ENCODE peak calls at places on chromosome 21, in eight cellular contexts. One of them, this sample, is unnamed.

GRCh38 chr21:44730028-44730395 is 18.6 kb upstream of the TSPEAR start:
- DNase-seq in H54: no peak
- DNase-seq in GM23338: no peak
- DNase-seq in pancreas: no peak
- DNase-seq in lung: no peak
- DNase-seq in posterior vena cava: peak
- DNase-seq in foreskin fibroblast: no peak
- DNase-seq in cerebellar cortex: no peak
- DNase-seq in this sample: no peak

GRCh38 chr21:34367320-34367935 is 3.6 kb downstream of the KCNE2 start:
- DNase-seq in H54: peak
- DNase-seq in GM23338: peak
- DNase-seq in pancreas: no peak
- DNase-seq in lung: no peak
- DNase-seq in posterior vena cava: no peak
- DNase-seq in foreskin fibroblast: peak
- DNase-seq in cerebellar cortex: peak
- DNase-seq in this sample: peak

GRCh38 chr21:34865922-34866271 is 183.2 kb downstream of the RUNX1 start:
- DNase-seq in H54: no peak
- DNase-seq in GM23338: peak
- DNase-seq in pancreas: no peak
- DNase-seq in lung: no peak
- DNase-seq in posterior vena cava: no peak
- DNase-seq in foreskin fibroblast: no peak
- DNase-seq in cerebellar cortex: no peak
- DNase-seq in this sample: no peak

GRCh38 chr21:45542242-45542666 is at the start of gene SLC19A1:
- DNase-seq in H54: peak
- DNase-seq in GM23338: peak
- DNase-seq in pancreas: peak
- DNase-seq in lung: peak
- DNase-seq in posterior vena cava: peak
- DNase-seq in foreskin fibroblast: peak
- DNase-seq in cerebellar cortex: peak
- DNase-seq in this sample: no peak

GRCh38 chr21:15592271-15592860 is 137.4 kb upstream of the USP25 start:
- DNase-seq in H54: peak
- DNase-seq in GM23338: peak
- DNase-seq in pancreas: no peak
- DNase-seq in lung: no peak
- DNase-seq in posterior vena cava: no peak
- DNase-seq in foreskin fibroblast: peak
- DNase-seq in cerebellar cortex: peak
- DNase-seq in this sample: peak

GRCh38 chr21:42429856-42430255 is 26.2 kb downstream of the UBASH3A start:
- DNase-seq in H54: no peak
- DNase-seq in GM23338: peak
- DNase-seq in pancreas: no peak
- DNase-seq in lung: no peak
- DNase-seq in posterior vena cava: peak
- DNase-seq in foreskin fibroblast: no peak
- DNase-seq in cerebellar cortex: no peak
- DNase-seq in this sample: no peak

GRCh38 chr21:41254090-41254700 is 62.4 kb upstream of the FAM3B start:
- DNase-seq in H54: no peak
- DNase-seq in GM23338: no peak
- DNase-seq in pancreas: no peak
- DNase-seq in lung: no peak
- DNase-seq in posterior vena cava: no peak
- DNase-seq in foreskin fibroblast: no peak
- DNase-seq in cerebellar cortex: no peak
- DNase-seq in this sample: no peak

GRCh38 chr21:8991968-8992621 is 1529.3 kb upstream of the TPTE start:
- DNase-seq in H54: no peak
- DNase-seq in GM23338: no peak
- DNase-seq in pancreas: no peak
- DNase-seq in lung: no peak
- DNase-seq in posterior vena cava: peak
- DNase-seq in foreskin fibroblast: no peak
- DNase-seq in cerebellar cortex: peak
- DNase-seq in this sample: no peak

GRCh38 chr21:14989359-14989758 is 75.4 kb downstream of the NRIP1 start:
- DNase-seq in H54: no peak
- DNase-seq in GM23338: no peak
- DNase-seq in pancreas: no peak
- DNase-seq in lung: no peak
- DNase-seq in posterior vena cava: no peak
- DNase-seq in foreskin fibroblast: peak
- DNase-seq in cerebellar cortex: peak
- DNase-seq in this sample: peak

GRCh38 chr21:44370027-44370735 is 16.8 kb downstream of the TRPM2 start:
- DNase-seq in H54: peak
- DNase-seq in GM23338: peak
- DNase-seq in pancreas: no peak
- DNase-seq in lung: no peak
- DNase-seq in posterior vena cava: peak
- DNase-seq in foreskin fibroblast: peak
- DNase-seq in cerebellar cortex: no peak
- DNase-seq in this sample: no peak

GRCh38 chr21:35796834-35797233 is 263.5 kb downstream of the SETD4 start:
- DNase-seq in H54: no peak
- DNase-seq in GM23338: no peak
- DNase-seq in pancreas: no peak
- DNase-seq in lung: no peak
- DNase-seq in posterior vena cava: no peak
- DNase-seq in foreskin fibroblast: peak
- DNase-seq in cerebellar cortex: no peak
- DNase-seq in this sample: no peak

GRCh38 chr21:42238185-42238934 is 19.4 kb downstream of the ABCG1 start:
- DNase-seq in H54: no peak
- DNase-seq in GM23338: no peak
- DNase-seq in pancreas: no peak
- DNase-seq in lung: no peak
- DNase-seq in posterior vena cava: peak
- DNase-seq in foreskin fibroblast: no peak
- DNase-seq in cerebellar cortex: no peak
- DNase-seq in this sample: no peak

GRCh38 chr21:22363504-22363903 is 1365.3 kb downstream of the NCAM2 start:
- DNase-seq in H54: no peak
- DNase-seq in GM23338: no peak
- DNase-seq in pancreas: no peak
- DNase-seq in lung: no peak
- DNase-seq in posterior vena cava: no peak
- DNase-seq in foreskin fibroblast: no peak
- DNase-seq in cerebellar cortex: no peak
- DNase-seq in this sample: no peak

GRCh38 chr21:16837319-16837718 is 675.5 kb upstream of the CXADR start:
- DNase-seq in H54: no peak
- DNase-seq in GM23338: no peak
- DNase-seq in pancreas: no peak
- DNase-seq in lung: no peak
- DNase-seq in posterior vena cava: no peak
- DNase-seq in foreskin fibroblast: peak
- DNase-seq in cerebellar cortex: no peak
- DNase-seq in this sample: no peak

GRCh38 chr21:26597981-26598380 is 24.9 kb upstream of the CYYR1 start:
- DNase-seq in H54: no peak
- DNase-seq in GM23338: no peak
- DNase-seq in pancreas: no peak
- DNase-seq in lung: no peak
- DNase-seq in posterior vena cava: no peak
- DNase-seq in foreskin fibroblast: no peak
- DNase-seq in cerebellar cortex: no peak
- DNase-seq in this sample: no peak

GRCh38 chr21:42311160-42311559 is 4.0 kb downstream of the TFF3 start:
- DNase-seq in H54: no peak
- DNase-seq in GM23338: no peak
- DNase-seq in pancreas: no peak
- DNase-seq in lung: no peak
- DNase-seq in posterior vena cava: no peak
- DNase-seq in foreskin fibroblast: no peak
- DNase-seq in cerebellar cortex: no peak
- DNase-seq in this sample: no peak

GRCh38 chr21:37249112-37249904 is 17.8 kb downstream of the VPS26C start:
- DNase-seq in H54: no peak
- DNase-seq in GM23338: no peak
- DNase-seq in pancreas: no peak
- DNase-seq in lung: no peak
- DNase-seq in posterior vena cava: no peak
- DNase-seq in foreskin fibroblast: no peak
- DNase-seq in cerebellar cortex: no peak
- DNase-seq in this sample: no peak

GRCh38 chr21:36610201-36610600 is 88.7 kb upstream of the SIM2 start:
- DNase-seq in H54: no peak
- DNase-seq in GM23338: no peak
- DNase-seq in pancreas: no peak
- DNase-seq in lung: no peak
- DNase-seq in posterior vena cava: no peak
- DNase-seq in foreskin fibroblast: peak
- DNase-seq in cerebellar cortex: no peak
- DNase-seq in this sample: no peak

GRCh38 chr21:14773777-14774345 is 227.7 kb upstream of the SAMSN1 start:
- DNase-seq in H54: peak
- DNase-seq in GM23338: peak
- DNase-seq in pancreas: peak
- DNase-seq in lung: peak
- DNase-seq in posterior vena cava: peak
- DNase-seq in foreskin fibroblast: no peak
- DNase-seq in cerebellar cortex: peak
- DNase-seq in this sample: no peak

GRCh38 chr21:38797470-38797869 is 8.3 kb upstream of the ETS2 start:
- DNase-seq in H54: no peak
- DNase-seq in GM23338: no peak
- DNase-seq in pancreas: no peak
- DNase-seq in lung: no peak
- DNase-seq in posterior vena cava: no peak
- DNase-seq in foreskin fibroblast: peak
- DNase-seq in cerebellar cortex: no peak
- DNase-seq in this sample: no peak

GRCh38 chr21:43979654-43980053 is 32.5 kb upstream of the TRAPPC10 start:
- DNase-seq in H54: no peak
- DNase-seq in GM23338: no peak
- DNase-seq in pancreas: no peak
- DNase-seq in lung: no peak
- DNase-seq in posterior vena cava: no peak
- DNase-seq in foreskin fibroblast: no peak
- DNase-seq in cerebellar cortex: peak
- DNase-seq in this sample: no peak

GRCh38 chr21:38354231-38354630 is 97.4 kb downstream of the KCNJ15 start:
- DNase-seq in H54: no peak
- DNase-seq in GM23338: no peak
- DNase-seq in pancreas: no peak
- DNase-seq in lung: no peak
- DNase-seq in posterior vena cava: no peak
- DNase-seq in foreskin fibroblast: no peak
- DNase-seq in cerebellar cortex: no peak
- DNase-seq in this sample: no peak

GRCh38 chr21:34771512-34772028 is 102.8 kb downstream of the CLIC6 start:
- DNase-seq in H54: no peak
- DNase-seq in GM23338: no peak
- DNase-seq in pancreas: no peak
- DNase-seq in lung: no peak
- DNase-seq in posterior vena cava: no peak
- DNase-seq in foreskin fibroblast: peak
- DNase-seq in cerebellar cortex: no peak
- DNase-seq in this sample: no peak

GRCh38 chr21:23951251-23951650 is 1656.0 kb downstream of the MRPL39 start:
- DNase-seq in H54: no peak
- DNase-seq in GM23338: no peak
- DNase-seq in pancreas: no peak
- DNase-seq in lung: no peak
- DNase-seq in posterior vena cava: no peak
- DNase-seq in foreskin fibroblast: peak
- DNase-seq in cerebellar cortex: no peak
- DNase-seq in this sample: peak

GRCh38 chr21:36237441-36237840 is 80.8 kb downstream of the DOP1B start:
- DNase-seq in H54: no peak
- DNase-seq in GM23338: no peak
- DNase-seq in pancreas: no peak
- DNase-seq in lung: no peak
- DNase-seq in posterior vena cava: no peak
- DNase-seq in foreskin fibroblast: no peak
- DNase-seq in cerebellar cortex: peak
- DNase-seq in this sample: no peak

GRCh38 chr21:35426484-35426883 is 377.4 kb upstream of the RUNX1 start:
- DNase-seq in H54: no peak
- DNase-seq in GM23338: no peak
- DNase-seq in pancreas: no peak
- DNase-seq in lung: no peak
- DNase-seq in posterior vena cava: no peak
- DNase-seq in foreskin fibroblast: no peak
- DNase-seq in cerebellar cortex: no peak
- DNase-seq in this sample: no peak

GRCh38 chr21:33211305-33211704 is 18.4 kb upstream of the IFNAR2 start:
- DNase-seq in H54: no peak
- DNase-seq in GM23338: no peak
- DNase-seq in pancreas: no peak
- DNase-seq in lung: no peak
- DNase-seq in posterior vena cava: no peak
- DNase-seq in foreskin fibroblast: no peak
- DNase-seq in cerebellar cortex: no peak
- DNase-seq in this sample: no peak

GRCh38 chr21:45167796-45168222 is 93.4 kb downstream of the ADARB1 start:
- DNase-seq in H54: no peak
- DNase-seq in GM23338: no peak
- DNase-seq in pancreas: no peak
- DNase-seq in lung: no peak
- DNase-seq in posterior vena cava: no peak
- DNase-seq in foreskin fibroblast: peak
- DNase-seq in cerebellar cortex: no peak
- DNase-seq in this sample: no peak

GRCh38 chr21:34913786-34914185 is 135.3 kb downstream of the RUNX1 start:
- DNase-seq in H54: no peak
- DNase-seq in GM23338: no peak
- DNase-seq in pancreas: no peak
- DNase-seq in lung: no peak
- DNase-seq in posterior vena cava: no peak
- DNase-seq in foreskin fibroblast: peak
- DNase-seq in cerebellar cortex: no peak
- DNase-seq in this sample: no peak

GRCh38 chr21:30718239-30718909 is at the start of gene KRTAP21-3:
- DNase-seq in H54: peak
- DNase-seq in GM23338: no peak
- DNase-seq in pancreas: no peak
- DNase-seq in lung: no peak
- DNase-seq in posterior vena cava: no peak
- DNase-seq in foreskin fibroblast: peak
- DNase-seq in cerebellar cortex: no peak
- DNase-seq in this sample: no peak

GRCh38 chr21:34801519-34802132 is 132.8 kb downstream of the CLIC6 start:
- DNase-seq in H54: no peak
- DNase-seq in GM23338: peak
- DNase-seq in pancreas: no peak
- DNase-seq in lung: no peak
- DNase-seq in posterior vena cava: no peak
- DNase-seq in foreskin fibroblast: peak
- DNase-seq in cerebellar cortex: peak
- DNase-seq in this sample: no peak

GRCh38 chr21:18468775-18469174 is 65.2 kb upstream of the TMPRSS15 start:
- DNase-seq in H54: no peak
- DNase-seq in GM23338: no peak
- DNase-seq in pancreas: no peak
- DNase-seq in lung: no peak
- DNase-seq in posterior vena cava: no peak
- DNase-seq in foreskin fibroblast: no peak
- DNase-seq in cerebellar cortex: no peak
- DNase-seq in this sample: no peak

GRCh38 chr21:28754127-28754611 is 238.5 kb downstream of the LTN1 start:
- DNase-seq in H54: no peak
- DNase-seq in GM23338: no peak
- DNase-seq in pancreas: no peak
- DNase-seq in lung: no peak
- DNase-seq in posterior vena cava: no peak
- DNase-seq in foreskin fibroblast: peak
- DNase-seq in cerebellar cortex: no peak
- DNase-seq in this sample: peak

GRCh38 chr21:36070999-36071398 is 1.2 kb downstream of the CBR1 start:
- DNase-seq in H54: no peak
- DNase-seq in GM23338: no peak
- DNase-seq in pancreas: no peak
- DNase-seq in lung: no peak
- DNase-seq in posterior vena cava: no peak
- DNase-seq in foreskin fibroblast: no peak
- DNase-seq in cerebellar cortex: no peak
- DNase-seq in this sample: no peak